ENCODE peak calls at places on chromosomes 4 and X, in seven cellular contexts. One of them, this sample, is unnamed.

GRCh38 chr4:2961411-2962098 is 1.7 kb downstream of the NOP14 start:
- DNase-seq in esophagus muscularis mucosa: no peak
- DNase-seq in WTC11: no peak
- DNase-seq in fibroblast of the conjunctiva: no peak
- DNase-seq in head of caudate nucleus: no peak
- DNase-seq in NCI-H2171: no peak
- DNase-seq in astrocyte of the spinal cord: no peak
- DNase-seq in this sample: peak

GRCh38 chrX:70508296-70508911 is 63.8 kb downstream of the DLG3 start:
- DNase-seq in esophagus muscularis mucosa: no peak
- DNase-seq in WTC11: no peak
- DNase-seq in fibroblast of the conjunctiva: no peak
- DNase-seq in head of caudate nucleus: no peak
- DNase-seq in NCI-H2171: no peak
- DNase-seq in astrocyte of the spinal cord: no peak
- DNase-seq in this sample: peak

GRCh38 chr4:38313175-38313574 is 350.8 kb upstream of the KLF3 start:
- DNase-seq in esophagus muscularis mucosa: no peak
- DNase-seq in WTC11: no peak
- DNase-seq in fibroblast of the conjunctiva: no peak
- DNase-seq in head of caudate nucleus: no peak
- DNase-seq in NCI-H2171: no peak
- DNase-seq in astrocyte of the spinal cord: no peak
- DNase-seq in this sample: no peak

GRCh38 chr4:64340243-64341110 is 68.8 kb downstream of the TECRL start:
- DNase-seq in esophagus muscularis mucosa: no peak
- DNase-seq in WTC11: no peak
- DNase-seq in fibroblast of the conjunctiva: no peak
- DNase-seq in head of caudate nucleus: no peak
- DNase-seq in NCI-H2171: no peak
- DNase-seq in astrocyte of the spinal cord: no peak
- DNase-seq in this sample: no peak

GRCh38 chr4:678331-678734 is 4.0 kb downstream of the MYL5 start:
- DNase-seq in esophagus muscularis mucosa: no peak
- DNase-seq in WTC11: no peak
- DNase-seq in fibroblast of the conjunctiva: no peak
- DNase-seq in head of caudate nucleus: no peak
- DNase-seq in NCI-H2171: no peak
- DNase-seq in astrocyte of the spinal cord: no peak
- DNase-seq in this sample: no peak

GRCh38 chrX:107025538-107025937 is 25.5 kb upstream of the MORC4 start:
- DNase-seq in esophagus muscularis mucosa: no peak
- DNase-seq in WTC11: no peak
- DNase-seq in fibroblast of the conjunctiva: peak
- DNase-seq in head of caudate nucleus: no peak
- DNase-seq in NCI-H2171: no peak
- DNase-seq in astrocyte of the spinal cord: peak
- DNase-seq in this sample: peak

GRCh38 chr4:52106142-52106541 is 55.0 kb downstream of the SPATA18 start:
- DNase-seq in esophagus muscularis mucosa: no peak
- DNase-seq in WTC11: no peak
- DNase-seq in fibroblast of the conjunctiva: no peak
- DNase-seq in head of caudate nucleus: no peak
- DNase-seq in NCI-H2171: no peak
- DNase-seq in astrocyte of the spinal cord: no peak
- DNase-seq in this sample: no peak

GRCh38 chr4:128159967-128160366 is 98.9 kb downstream of the LARP1B start:
- DNase-seq in esophagus muscularis mucosa: no peak
- DNase-seq in WTC11: no peak
- DNase-seq in fibroblast of the conjunctiva: peak
- DNase-seq in head of caudate nucleus: no peak
- DNase-seq in NCI-H2171: no peak
- DNase-seq in astrocyte of the spinal cord: peak
- DNase-seq in this sample: peak

GRCh38 chrX:15854080-15854655 is 445 bp downstream of the AP1S2 start:
- DNase-seq in esophagus muscularis mucosa: no peak
- DNase-seq in WTC11: peak
- DNase-seq in fibroblast of the conjunctiva: no peak
- DNase-seq in head of caudate nucleus: peak
- DNase-seq in NCI-H2171: peak
- DNase-seq in astrocyte of the spinal cord: no peak
- DNase-seq in this sample: peak

GRCh38 chr4:25107827-25108516 is 52.3 kb downstream of the SEPSECS start:
- DNase-seq in esophagus muscularis mucosa: peak
- DNase-seq in WTC11: no peak
- DNase-seq in fibroblast of the conjunctiva: no peak
- DNase-seq in head of caudate nucleus: no peak
- DNase-seq in NCI-H2171: no peak
- DNase-seq in astrocyte of the spinal cord: no peak
- DNase-seq in this sample: no peak

GRCh38 chrX:86295293-86295692 is 147.0 kb downstream of the DACH2 start:
- DNase-seq in esophagus muscularis mucosa: no peak
- DNase-seq in WTC11: no peak
- DNase-seq in fibroblast of the conjunctiva: no peak
- DNase-seq in head of caudate nucleus: no peak
- DNase-seq in NCI-H2171: no peak
- DNase-seq in astrocyte of the spinal cord: no peak
- DNase-seq in this sample: no peak

GRCh38 chrX:105263171-105263570 is 42.7 kb upstream of the TEX13A start:
- DNase-seq in esophagus muscularis mucosa: no peak
- DNase-seq in WTC11: no peak
- DNase-seq in fibroblast of the conjunctiva: no peak
- DNase-seq in head of caudate nucleus: no peak
- DNase-seq in NCI-H2171: no peak
- DNase-seq in astrocyte of the spinal cord: no peak
- DNase-seq in this sample: no peak

GRCh38 chr4:40369437-40370278 is 34.5 kb downstream of the CHRNA9 start:
- DNase-seq in esophagus muscularis mucosa: no peak
- DNase-seq in WTC11: no peak
- DNase-seq in fibroblast of the conjunctiva: no peak
- DNase-seq in head of caudate nucleus: no peak
- DNase-seq in NCI-H2171: no peak
- DNase-seq in astrocyte of the spinal cord: no peak
- DNase-seq in this sample: no peak

GRCh38 chr4:150244600-150244999 is 166.4 kb downstream of the DCLK2 start:
- DNase-seq in esophagus muscularis mucosa: no peak
- DNase-seq in WTC11: no peak
- DNase-seq in fibroblast of the conjunctiva: peak
- DNase-seq in head of caudate nucleus: no peak
- DNase-seq in NCI-H2171: no peak
- DNase-seq in astrocyte of the spinal cord: peak
- DNase-seq in this sample: peak

GRCh38 chr4:113496698-113497097 is 264.8 kb downstream of the CAMK2D start:
- DNase-seq in esophagus muscularis mucosa: no peak
- DNase-seq in WTC11: no peak
- DNase-seq in fibroblast of the conjunctiva: no peak
- DNase-seq in head of caudate nucleus: no peak
- DNase-seq in NCI-H2171: no peak
- DNase-seq in astrocyte of the spinal cord: no peak
- DNase-seq in this sample: no peak

GRCh38 chrX:134484039-134484438 is 24.1 kb downstream of the HPRT1 start:
- DNase-seq in esophagus muscularis mucosa: no peak
- DNase-seq in WTC11: no peak
- DNase-seq in fibroblast of the conjunctiva: peak
- DNase-seq in head of caudate nucleus: no peak
- DNase-seq in NCI-H2171: no peak
- DNase-seq in astrocyte of the spinal cord: peak
- DNase-seq in this sample: peak

GRCh38 chr4:84915396-84915780 is 51.1 kb downstream of the WDFY3 start:
- DNase-seq in esophagus muscularis mucosa: no peak
- DNase-seq in WTC11: no peak
- DNase-seq in fibroblast of the conjunctiva: peak
- DNase-seq in head of caudate nucleus: no peak
- DNase-seq in NCI-H2171: no peak
- DNase-seq in astrocyte of the spinal cord: peak
- DNase-seq in this sample: no peak

GRCh38 chr4:302381-302780 is 2.9 kb downstream of the ZNF732 start:
- DNase-seq in esophagus muscularis mucosa: no peak
- DNase-seq in WTC11: no peak
- DNase-seq in fibroblast of the conjunctiva: no peak
- DNase-seq in head of caudate nucleus: no peak
- DNase-seq in NCI-H2171: no peak
- DNase-seq in astrocyte of the spinal cord: no peak
- DNase-seq in this sample: no peak

GRCh38 chrX:38215141-38215540 is 5.5 kb downstream of the SRPX start:
- DNase-seq in esophagus muscularis mucosa: no peak
- DNase-seq in WTC11: no peak
- DNase-seq in fibroblast of the conjunctiva: peak
- DNase-seq in head of caudate nucleus: no peak
- DNase-seq in NCI-H2171: no peak
- DNase-seq in astrocyte of the spinal cord: peak
- DNase-seq in this sample: peak

GRCh38 chr4:52911684-52912294 is 49.7 kb downstream of the RASL11B start:
- DNase-seq in esophagus muscularis mucosa: no peak
- DNase-seq in WTC11: peak
- DNase-seq in fibroblast of the conjunctiva: peak
- DNase-seq in head of caudate nucleus: peak
- DNase-seq in NCI-H2171: peak
- DNase-seq in astrocyte of the spinal cord: peak
- DNase-seq in this sample: peak

GRCh38 chr4:118997601-118998000 is 108.9 kb downstream of the SYNPO2 start:
- DNase-seq in esophagus muscularis mucosa: peak
- DNase-seq in WTC11: no peak
- DNase-seq in fibroblast of the conjunctiva: no peak
- DNase-seq in head of caudate nucleus: no peak
- DNase-seq in NCI-H2171: no peak
- DNase-seq in astrocyte of the spinal cord: no peak
- DNase-seq in this sample: peak

GRCh38 chrX:56987741-56988140 is 7.6 kb downstream of the SPIN3 start:
- DNase-seq in esophagus muscularis mucosa: no peak
- DNase-seq in WTC11: no peak
- DNase-seq in fibroblast of the conjunctiva: no peak
- DNase-seq in head of caudate nucleus: no peak
- DNase-seq in NCI-H2171: no peak
- DNase-seq in astrocyte of the spinal cord: no peak
- DNase-seq in this sample: no peak

GRCh38 chrX:110086916-110087484 is 84.1 kb downstream of the TMEM164 start:
- DNase-seq in esophagus muscularis mucosa: no peak
- DNase-seq in WTC11: no peak
- DNase-seq in fibroblast of the conjunctiva: peak
- DNase-seq in head of caudate nucleus: no peak
- DNase-seq in NCI-H2171: no peak
- DNase-seq in astrocyte of the spinal cord: peak
- DNase-seq in this sample: peak

GRCh38 chr4:81850701-81851100 is 379.0 kb upstream of the RASGEF1B start:
- DNase-seq in esophagus muscularis mucosa: no peak
- DNase-seq in WTC11: no peak
- DNase-seq in fibroblast of the conjunctiva: no peak
- DNase-seq in head of caudate nucleus: no peak
- DNase-seq in NCI-H2171: no peak
- DNase-seq in astrocyte of the spinal cord: no peak
- DNase-seq in this sample: no peak

GRCh38 chr4:113684534-113685091 is 76.9 kb downstream of the CAMK2D start:
- DNase-seq in esophagus muscularis mucosa: no peak
- DNase-seq in WTC11: peak
- DNase-seq in fibroblast of the conjunctiva: no peak
- DNase-seq in head of caudate nucleus: peak
- DNase-seq in NCI-H2171: no peak
- DNase-seq in astrocyte of the spinal cord: peak
- DNase-seq in this sample: peak

GRCh38 chrX:119647552-119648420 is 41.6 kb upstream of the NKRF start:
- DNase-seq in esophagus muscularis mucosa: no peak
- DNase-seq in WTC11: no peak
- DNase-seq in fibroblast of the conjunctiva: no peak
- DNase-seq in head of caudate nucleus: no peak
- DNase-seq in NCI-H2171: no peak
- DNase-seq in astrocyte of the spinal cord: no peak
- DNase-seq in this sample: no peak

GRCh38 chr4:158304694-158305093 is 94.4 kb downstream of the TMEM144 start:
- DNase-seq in esophagus muscularis mucosa: no peak
- DNase-seq in WTC11: no peak
- DNase-seq in fibroblast of the conjunctiva: no peak
- DNase-seq in head of caudate nucleus: no peak
- DNase-seq in NCI-H2171: no peak
- DNase-seq in astrocyte of the spinal cord: no peak
- DNase-seq in this sample: no peak

GRCh38 chr4:13543091-13543581 is 1.2 kb downstream of the NKX3-2 start:
- DNase-seq in esophagus muscularis mucosa: peak
- DNase-seq in WTC11: no peak
- DNase-seq in fibroblast of the conjunctiva: no peak
- DNase-seq in head of caudate nucleus: no peak
- DNase-seq in NCI-H2171: no peak
- DNase-seq in astrocyte of the spinal cord: no peak
- DNase-seq in this sample: no peak

GRCh38 chrX:65866146-65866545 is 173.7 kb downstream of the VSIG4 start:
- DNase-seq in esophagus muscularis mucosa: no peak
- DNase-seq in WTC11: no peak
- DNase-seq in fibroblast of the conjunctiva: no peak
- DNase-seq in head of caudate nucleus: no peak
- DNase-seq in NCI-H2171: no peak
- DNase-seq in astrocyte of the spinal cord: no peak
- DNase-seq in this sample: no peak

GRCh38 chr4:8419222-8420041 is 21.1 kb downstream of the ACOX3 start:
- DNase-seq in esophagus muscularis mucosa: no peak
- DNase-seq in WTC11: no peak
- DNase-seq in fibroblast of the conjunctiva: no peak
- DNase-seq in head of caudate nucleus: no peak
- DNase-seq in NCI-H2171: no peak
- DNase-seq in astrocyte of the spinal cord: no peak
- DNase-seq in this sample: peak

GRCh38 chr4:56261027-56261426 is 126.3 kb downstream of the AASDH start:
- DNase-seq in esophagus muscularis mucosa: peak
- DNase-seq in WTC11: no peak
- DNase-seq in fibroblast of the conjunctiva: no peak
- DNase-seq in head of caudate nucleus: peak
- DNase-seq in NCI-H2171: no peak
- DNase-seq in astrocyte of the spinal cord: no peak
- DNase-seq in this sample: no peak

GRCh38 chrX:112837531-112837930 is 3.1 kb downstream of the AMOT start:
- DNase-seq in esophagus muscularis mucosa: no peak
- DNase-seq in WTC11: no peak
- DNase-seq in fibroblast of the conjunctiva: no peak
- DNase-seq in head of caudate nucleus: no peak
- DNase-seq in NCI-H2171: no peak
- DNase-seq in astrocyte of the spinal cord: no peak
- DNase-seq in this sample: no peak

GRCh38 chr4:47413515-47413914 is 50.0 kb downstream of the COMMD8 start:
- DNase-seq in esophagus muscularis mucosa: no peak
- DNase-seq in WTC11: no peak
- DNase-seq in fibroblast of the conjunctiva: no peak
- DNase-seq in head of caudate nucleus: no peak
- DNase-seq in NCI-H2171: no peak
- DNase-seq in astrocyte of the spinal cord: no peak
- DNase-seq in this sample: no peak

GRCh38 chrX:11664211-11664888 is 1.4 kb downstream of the ARHGAP6 start:
- DNase-seq in esophagus muscularis mucosa: no peak
- DNase-seq in WTC11: peak
- DNase-seq in fibroblast of the conjunctiva: no peak
- DNase-seq in head of caudate nucleus: no peak
- DNase-seq in NCI-H2171: no peak
- DNase-seq in astrocyte of the spinal cord: peak
- DNase-seq in this sample: peak

GRCh38 chr4:104859601-104860000 is 287.1 kb upstream of the TET2 start:
- DNase-seq in esophagus muscularis mucosa: no peak
- DNase-seq in WTC11: no peak
- DNase-seq in fibroblast of the conjunctiva: no peak
- DNase-seq in head of caudate nucleus: no peak
- DNase-seq in NCI-H2171: no peak
- DNase-seq in astrocyte of the spinal cord: peak
- DNase-seq in this sample: peak